ENCODE peak calls at places on chromosomes 2 and 18, in seven cellular contexts. C, T, G, R, O, V and Y are unnamed samples.

GRCh38 chr2:165691615-165692014 is 102.4 kb downstream of the GALNT3 start:
- DNase-seq in C (no peak), T (no peak), G (no peak), R (peak), O (no peak), V (peak), Y (no peak)

GRCh38 chr2:237888389-237888788 is 29.0 kb downstream of the RAMP1 start:
- DNase-seq in C (no peak), T (no peak), G (no peak), R (no peak), O (no peak), V (no peak), Y (no peak)

GRCh38 chr2:203535784-203536590 is 886 bp upstream of the RAPH1 start:
- DNase-seq in C (no peak), T (no peak), G (no peak), R (no peak), O (no peak), V (no peak), Y (no peak)

GRCh38 chr18:45590060-45590537 is 25.2 kb upstream of the SLC14A2 start:
- DNase-seq in C (no peak), T (no peak), G (no peak), R (no peak), O (peak), V (no peak), Y (no peak)

GRCh38 chr2:156346731-156347130 is 14.2 kb upstream of the NR4A2 start:
- DNase-seq in C (no peak), T (no peak), G (no peak), R (no peak), O (no peak), V (no peak), Y (no peak)

GRCh38 chr2:133937669-133938068 is 316.2 kb upstream of the MGAT5 start:
- DNase-seq in C (no peak), T (no peak), G (no peak), R (no peak), O (no peak), V (no peak), Y (no peak)

GRCh38 chr2:204353823-204354222 is 191.5 kb upstream of the PARD3B start:
- DNase-seq in C (no peak), T (no peak), G (no peak), R (no peak), O (no peak), V (no peak), Y (no peak)

GRCh38 chr2:187842978-187843847 is 289.0 kb upstream of the TFPI start:
- DNase-seq in C (no peak), T (no peak), G (no peak), R (no peak), O (no peak), V (no peak), Y (no peak)

GRCh38 chr2:64766841-64767669 is 113.3 kb upstream of the SERTAD2 start:
- DNase-seq in C (no peak), T (no peak), G (no peak), R (no peak), O (no peak), V (no peak), Y (no peak)

DNA sequence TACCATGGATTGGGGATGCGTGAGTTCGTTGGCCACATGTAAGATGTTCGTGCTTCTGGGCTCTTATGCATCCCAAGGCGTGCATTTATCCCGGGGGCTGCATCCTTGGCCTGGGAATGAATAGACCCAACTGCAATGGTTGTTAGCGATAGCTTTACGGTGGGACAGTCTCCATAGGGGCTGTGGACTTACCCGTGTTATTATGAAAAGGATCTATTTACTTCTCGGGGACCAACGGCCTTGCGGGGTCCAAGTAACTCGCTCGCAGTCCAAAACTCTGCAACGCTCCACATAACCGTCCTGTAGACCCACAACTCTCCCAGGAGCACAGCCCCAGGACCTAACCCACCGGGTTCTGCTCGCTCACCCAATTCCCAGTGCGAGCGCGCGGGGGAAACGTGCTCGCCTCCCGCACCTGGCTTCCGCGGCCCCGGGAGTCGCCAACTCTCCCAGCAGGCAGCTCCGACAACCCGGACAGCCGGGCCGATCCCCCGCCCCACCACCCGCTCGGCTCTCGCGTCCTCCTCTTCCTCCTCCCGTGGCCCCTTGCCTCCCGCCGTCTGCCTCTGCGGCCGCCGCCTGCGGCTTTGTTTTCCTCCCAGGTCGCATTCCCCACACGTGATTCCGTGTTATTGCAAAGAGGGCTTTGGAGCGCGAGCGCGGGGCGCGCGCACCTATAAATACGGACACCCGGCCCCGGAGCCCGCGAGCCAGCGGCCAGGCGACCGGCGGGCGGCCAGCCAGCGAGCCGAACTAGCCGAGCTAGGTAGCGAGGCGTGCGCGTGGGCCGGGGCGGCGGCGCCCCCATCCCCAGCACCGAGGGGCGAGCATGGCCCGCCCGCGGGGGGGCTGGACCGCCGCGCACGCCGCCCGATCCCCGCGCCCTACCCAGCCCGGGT is at the start of gene CABLES1:
- DNase-seq in C (peak), T (peak), G (peak), R (peak), O (peak), V (peak), Y (peak)
- TF ChIP-seq POLR2A in C (no peak), T (peak), G (peak), R (no peak), O (peak), V (peak), Y (no peak)

GRCh38 chr18:63188063-63188462 is 131.5 kb downstream of the BCL2 start:
- DNase-seq in C (no peak), T (no peak), G (no peak), R (no peak), O (no peak), V (no peak), Y (no peak)
- TF ChIP-seq POLR2A in C (no peak), T (no peak), G (no peak), R (no peak), O (no peak), V (no peak), Y (no peak)

GRCh38 chr2:42105330-42106256 is 57.8 kb downstream of the PKDCC start:
- DNase-seq in C (no peak), T (peak), G (peak), R (no peak), O (peak), V (no peak), Y (no peak)
- TF ChIP-seq POLR2A in C (no peak), T (no peak), G (no peak), R (no peak), O (no peak), V (no peak), Y (no peak)

DNA sequence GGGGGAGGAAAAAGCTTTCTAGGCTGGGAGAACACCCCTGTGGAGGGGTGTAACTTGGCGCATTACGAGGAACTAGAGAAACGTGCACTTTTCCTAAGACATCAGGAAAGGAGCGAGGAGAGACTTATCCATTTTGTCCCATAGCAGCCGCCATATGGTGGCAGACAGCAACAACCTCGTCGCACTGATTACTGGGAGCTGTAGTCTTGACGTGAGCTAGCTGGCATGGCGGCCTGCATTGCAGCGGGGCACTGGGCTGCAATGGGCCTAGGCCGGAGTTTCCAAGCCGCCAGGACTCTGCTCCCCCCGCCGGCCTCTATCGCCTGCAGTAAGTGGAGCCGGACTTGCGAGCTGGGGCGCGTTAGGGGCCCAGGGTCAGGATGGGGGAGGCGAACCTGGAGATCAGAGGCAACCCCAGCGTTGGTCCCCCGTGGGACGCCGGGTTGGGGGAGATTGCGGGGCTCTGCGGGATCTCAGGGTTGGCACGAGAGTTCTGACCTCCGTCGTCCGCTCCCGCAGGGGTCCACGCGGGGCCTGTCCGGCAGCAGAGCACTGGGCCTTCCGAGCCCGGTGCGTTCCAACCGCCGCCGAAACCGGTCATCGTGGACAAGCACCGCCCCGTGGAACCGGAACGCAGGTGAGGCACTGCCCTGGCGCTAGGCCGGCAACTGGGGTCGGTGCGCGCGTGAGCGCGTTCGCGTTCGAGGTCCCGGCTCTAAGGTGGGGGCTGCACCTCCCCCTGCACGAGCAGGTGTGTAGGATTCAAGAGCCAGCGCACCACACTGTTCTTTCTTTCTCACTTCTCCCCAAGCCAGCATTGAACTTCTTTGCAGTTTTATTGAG is at the start of gene MRPL19:
- DNase-seq in C (peak), T (peak), G (peak), R (peak), O (peak), V (peak), Y (peak)
- TF ChIP-seq POLR2A in C (no peak), T (peak), G (peak), R (peak), O (peak), V (peak), Y (no peak)

GRCh38 chr2:39515897-39516346 is 78.8 kb upstream of the MAP4K3 start:
- DNase-seq in C (no peak), T (no peak), G (no peak), R (no peak), O (no peak), V (no peak), Y (no peak)
- TF ChIP-seq POLR2A in C (no peak), T (no peak), G (no peak), R (no peak), O (no peak), V (no peak), Y (no peak)

GRCh38 chr2:105438104-105438929 is 39.5 kb upstream of the FHL2 start:
- DNase-seq in C (no peak), T (no peak), G (peak), R (peak), O (peak), V (peak), Y (no peak)
- TF ChIP-seq POLR2A in C (no peak), T (no peak), G (peak), R (no peak), O (no peak), V (no peak), Y (no peak)

DNA sequence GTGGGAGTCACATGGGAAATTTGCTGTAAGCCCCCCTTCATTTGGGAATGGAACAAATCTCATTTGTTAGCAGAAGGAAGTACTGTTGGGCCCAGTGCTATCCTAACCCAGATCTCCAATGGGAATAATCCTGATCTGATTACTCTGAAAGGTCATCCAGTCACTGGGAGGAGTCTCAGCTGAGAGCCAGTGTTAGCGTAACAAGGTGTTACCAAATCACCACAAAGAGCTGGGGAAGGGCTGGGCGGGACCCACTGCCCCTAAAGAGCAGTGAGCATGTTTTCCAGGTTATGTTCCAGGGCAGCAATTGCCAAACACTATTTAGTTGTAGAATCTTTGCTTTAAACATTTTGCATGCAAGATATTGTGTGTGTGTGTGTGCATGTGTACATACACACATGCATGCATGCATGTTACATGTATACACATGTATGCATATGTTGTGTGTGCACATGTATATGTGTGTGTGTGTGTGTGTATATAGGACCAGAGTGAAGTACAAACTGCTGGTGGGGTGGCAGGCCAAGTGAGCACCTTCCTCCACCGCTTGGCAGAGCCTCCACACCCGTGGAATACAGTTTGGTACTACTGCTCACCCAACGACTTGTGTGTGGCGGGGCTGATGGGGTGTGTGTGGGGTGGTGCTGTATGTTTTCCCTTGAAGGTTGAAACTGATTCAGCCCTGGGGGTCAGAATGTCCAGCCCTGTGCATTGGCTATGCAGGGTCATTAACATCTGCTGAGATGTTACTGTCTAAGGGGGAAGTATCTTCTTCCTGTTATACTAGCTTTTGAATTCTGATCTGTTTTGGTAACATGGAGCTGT is 15.2 kb downstream of the INPP5D start:
- DNase-seq in C (no peak), T (peak), G (peak), R (no peak), O (no peak), V (no peak), Y (no peak)
- TF ChIP-seq POLR2A in C (no peak), T (no peak), G (no peak), R (no peak), O (no peak), V (no peak), Y (no peak)